ENCODE peak calls at places on chromosomes 13 and 19, in seven cellular contexts. One of them, this sample, is unnamed.

GRCh38 chr19:658916-659839 is 3.8 kb downstream of the RNF126 start:
- DNase-seq in vagina: no peak
- DNase-seq in Peyer's patch: peak; percentile 82
- DNase-seq in foreskin fibroblast: peak; percentile 59
- DNase-seq in ovary: no peak
- DNase-seq in uterus: no peak
- DNase-seq in gastrocnemius medialis: peak; percentile 66
- DNase-seq in this sample: no peak

GRCh38 chr13:70923863-70924752 is 815.9 kb upstream of the KLHL1 start:
- DNase-seq in vagina: no peak
- DNase-seq in gastrocnemius medialis: no peak
- DNase-seq in uterus: no peak
- DNase-seq in foreskin fibroblast: no peak
- DNase-seq in ovary: no peak
- DNase-seq in Peyer's patch: no peak
- DNase-seq in this sample: no peak

GRCh38 chr13:110913322-110913721 is 1.5 kb downstream of the ANKRD10 start:
- DNase-seq in uterus: no peak
- DNase-seq in ovary: no peak
- DNase-seq in Peyer's patch: peak; percentile 69
- DNase-seq in vagina: no peak
- DNase-seq in gastrocnemius medialis: peak; percentile 77
- DNase-seq in foreskin fibroblast: peak; percentile 19
- DNase-seq in this sample: no peak

GRCh38 chr13:30805603-30806011 is 70.3 kb downstream of the ALOX5AP start:
- DNase-seq in uterus: no peak
- DNase-seq in foreskin fibroblast: no peak
- DNase-seq in gastrocnemius medialis: no peak
- DNase-seq in vagina: no peak
- DNase-seq in Peyer's patch: no peak
- DNase-seq in ovary: no peak
- DNase-seq in this sample: no peak

GRCh38 chr13:74136089-74136658 is 2.0 kb upstream of the KLF12 start:
- DNase-seq in vagina: peak; percentile 89
- DNase-seq in gastrocnemius medialis: no peak
- DNase-seq in uterus: no peak
- DNase-seq in ovary: peak; percentile 64
- DNase-seq in foreskin fibroblast: peak; percentile 72
- DNase-seq in Peyer's patch: peak; percentile 55
- DNase-seq in this sample: no peak

GRCh38 chr13:24734951-24735350 is 29.0 kb upstream of the RNF17 start:
- DNase-seq in gastrocnemius medialis: no peak
- DNase-seq in uterus: no peak
- DNase-seq in foreskin fibroblast: no peak
- DNase-seq in vagina: no peak
- DNase-seq in Peyer's patch: no peak
- DNase-seq in ovary: no peak
- DNase-seq in this sample: no peak

GRCh38 chr13:33859691-33860303 is 41.8 kb downstream of the RFC3 start:
- DNase-seq in gastrocnemius medialis: no peak
- DNase-seq in foreskin fibroblast: peak; percentile 10
- DNase-seq in uterus: no peak
- DNase-seq in Peyer's patch: no peak
- DNase-seq in vagina: no peak
- DNase-seq in ovary: no peak
- DNase-seq in this sample: no peak

GRCh38 chr13:113917096-113917495 is 53.2 kb upstream of the GAS6 start:
- DNase-seq in Peyer's patch: no peak
- DNase-seq in gastrocnemius medialis: peak; percentile 12
- DNase-seq in foreskin fibroblast: no peak
- DNase-seq in uterus: no peak
- DNase-seq in ovary: no peak
- DNase-seq in vagina: peak; percentile 52
- DNase-seq in this sample: no peak

GRCh38 chr19:58356236-58356970 is 3.1 kb upstream of the A1BG start:
- DNase-seq in Peyer's patch: no peak
- DNase-seq in uterus: no peak
- DNase-seq in gastrocnemius medialis: no peak
- DNase-seq in ovary: peak; percentile 41
- DNase-seq in foreskin fibroblast: peak; percentile 67
- DNase-seq in vagina: no peak
- DNase-seq in this sample: no peak

GRCh38 chr19:11160119-11160768 is 4.7 kb upstream of the SPC24 start:
- DNase-seq in ovary: no peak
- DNase-seq in vagina: no peak
- DNase-seq in gastrocnemius medialis: no peak
- DNase-seq in foreskin fibroblast: peak; percentile 49
- DNase-seq in uterus: peak; percentile 48
- DNase-seq in Peyer's patch: no peak
- DNase-seq in this sample: no peak
- H3K4me3 ChIP-seq in ovary: no peak overlapping the region
- H3K4me3 ChIP-seq in vagina: no peak overlapping the region
- H3K4me3 ChIP-seq in gastrocnemius medialis: no peak overlapping the region
- H3K4me3 ChIP-seq in foreskin fibroblast: no peak overlapping the region
- H3K4me3 ChIP-seq in uterus: no peak overlapping the region
- H3K4me3 ChIP-seq in Peyer's patch: no peak overlapping the region
- H3K4me3 ChIP-seq in this sample: no peak overlapping the region

GRCh38 chr13:41599619-41600018 is 142.3 kb downstream of the RGCC start:
- DNase-seq in Peyer's patch: no peak
- DNase-seq in ovary: no peak
- DNase-seq in vagina: no peak
- DNase-seq in gastrocnemius medialis: no peak
- DNase-seq in foreskin fibroblast: no peak
- DNase-seq in uterus: no peak
- DNase-seq in this sample: no peak

GRCh38 chr13:41595298-41595697 is 137.9 kb downstream of the RGCC start:
- DNase-seq in uterus: no peak
- DNase-seq in foreskin fibroblast: no peak
- DNase-seq in gastrocnemius medialis: no peak
- DNase-seq in Peyer's patch: no peak
- DNase-seq in vagina: no peak
- DNase-seq in ovary: no peak
- DNase-seq in this sample: no peak

GRCh38 chr13:41590643-41591042 is 133.3 kb downstream of the RGCC start:
- DNase-seq in gastrocnemius medialis: no peak
- DNase-seq in uterus: no peak
- DNase-seq in Peyer's patch: no peak
- DNase-seq in ovary: no peak
- DNase-seq in vagina: no peak
- DNase-seq in foreskin fibroblast: no peak
- DNase-seq in this sample: no peak

GRCh38 chr13:41597348-41598041 is 140.1 kb downstream of the RGCC start:
- DNase-seq in foreskin fibroblast: peak; percentile 62
- DNase-seq in gastrocnemius medialis: no peak
- DNase-seq in vagina: no peak
- DNase-seq in uterus: no peak
- DNase-seq in Peyer's patch: no peak
- DNase-seq in ovary: no peak
- DNase-seq in this sample: no peak

GRCh38 chr13:41596190-41596589 is 138.8 kb downstream of the RGCC start:
- DNase-seq in gastrocnemius medialis: no peak
- DNase-seq in foreskin fibroblast: no peak
- DNase-seq in vagina: no peak
- DNase-seq in uterus: no peak
- DNase-seq in Peyer's patch: no peak
- DNase-seq in ovary: no peak
- DNase-seq in this sample: no peak
- TF ChIP-seq CTCF in gastrocnemius medialis: no peak
- TF ChIP-seq CTCF in foreskin fibroblast: peak; percentile 32
- TF ChIP-seq CTCF in vagina: no peak
- TF ChIP-seq CTCF in uterus: no peak
- TF ChIP-seq CTCF in Peyer's patch: no peak
- TF ChIP-seq CTCF in ovary: no peak
- TF ChIP-seq CTCF in this sample: no peak

DNA sequence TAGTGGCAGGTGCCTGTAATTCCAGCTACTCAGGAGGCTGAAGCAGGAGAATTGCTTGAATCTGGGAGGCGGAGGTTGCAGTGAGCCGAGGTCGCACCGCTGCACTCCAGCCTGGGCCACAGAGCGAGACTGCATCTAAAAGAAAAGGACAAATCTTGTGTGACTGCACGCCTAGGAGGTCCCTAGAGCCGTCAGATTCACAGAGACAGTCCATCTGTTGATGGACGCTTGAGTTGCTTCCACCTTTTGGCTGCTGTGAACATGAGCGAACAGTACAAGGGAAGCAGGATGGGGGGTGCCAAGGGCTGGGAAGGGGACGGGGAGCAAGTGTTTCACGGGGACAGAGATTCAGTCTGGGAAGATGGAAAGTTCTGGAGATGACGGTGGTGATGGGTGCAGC is 78.8 kb downstream of the GNG7 start:
- DNase-seq in ovary: no peak
- DNase-seq in uterus: no peak
- DNase-seq in vagina: no peak
- DNase-seq in foreskin fibroblast: no peak
- DNase-seq in Peyer's patch: peak; percentile 53
- DNase-seq in gastrocnemius medialis: no peak
- DNase-seq in this sample: no peak
- H3K4me3 ChIP-seq in ovary: no peak overlapping the region
- H3K4me3 ChIP-seq in uterus: no peak overlapping the region
- H3K4me3 ChIP-seq in vagina: no peak overlapping the region
- H3K4me3 ChIP-seq in foreskin fibroblast: no peak overlapping the region
- H3K4me3 ChIP-seq in Peyer's patch: no peak overlapping the region
- H3K4me3 ChIP-seq in gastrocnemius medialis: no peak overlapping the region
- H3K4me3 ChIP-seq in this sample: no peak overlapping the region

GRCh38 chr13:64446372-64446771 is 2783.8 kb downstream of the PCDH9 start:
- DNase-seq in gastrocnemius medialis: no peak
- DNase-seq in Peyer's patch: no peak
- DNase-seq in ovary: no peak
- DNase-seq in uterus: no peak
- DNase-seq in vagina: no peak
- DNase-seq in foreskin fibroblast: peak; percentile 25
- DNase-seq in this sample: no peak
- TF ChIP-seq CTCF in gastrocnemius medialis: no peak
- TF ChIP-seq CTCF in Peyer's patch: no peak
- TF ChIP-seq CTCF in ovary: no peak
- TF ChIP-seq CTCF in uterus: no peak
- TF ChIP-seq CTCF in vagina: no peak
- TF ChIP-seq CTCF in foreskin fibroblast: peak; percentile 17
- TF ChIP-seq CTCF in this sample: no peak

This sample was measured in AG04449.